ENCODE peak calls at places on chromosomes 4 and X, in seven cellular contexts. X is HFF-Myc, O is ovary, C is NB4, H is left ventricle myocardium inferior, P is coronary artery, N is GM12865. V is an unnamed sample.

GRCh38 chr4:123651127-123651526 is 254.5 kb downstream of the SPRY1 start:
- DNase-seq in C (no peak), P (no peak), N (no peak), H (no peak), X (no peak), O (no peak), V (no peak)

GRCh38 chrX:20067709-20068315 is 48.9 kb downstream of the MAP7D2 start:
- DNase-seq in X (peak), C (peak), N (peak), O (peak), P (peak), H (peak), V (no peak)

GRCh38 chr4:173189117-173189693 is 20.6 kb downstream of the GALNT7 start:
- DNase-seq in P (no peak), N (no peak), C (no peak), H (no peak), X (no peak), O (no peak), V (no peak)

GRCh38 chr4:186669159-186669720 is 54.4 kb downstream of the FAT1 start:
- DNase-seq in X (peak), P (no peak), O (no peak), N (no peak), H (no peak), C (peak), V (no peak)

GRCh38 chrX:119181491-119181890 is 53.9 kb upstream of the KIAA1210 start:
- DNase-seq in N (no peak), H (no peak), X (no peak), O (no peak), P (no peak), C (peak), V (no peak)

GRCh38 chrX:103413981-103414380 is 37.6 kb downstream of the BEX3 start:
- DNase-seq in X (no peak), C (no peak), H (no peak), N (no peak), P (no peak), O (no peak), V (no peak)

GRCh38 chrX:103066606-103067005 is 2.6 kb upstream of the BEX1 start:
- DNase-seq in X (no peak), C (no peak), O (no peak), P (no peak), H (no peak), N (no peak), V (no peak)

GRCh38 chr4:15913631-15913970 is 24.9 kb downstream of the FGFBP1 start:
- DNase-seq in O (no peak), C (no peak), N (no peak), X (peak), H (no peak), P (no peak), V (no peak)

GRCh38 chrX:67692246-67692645 is 148.4 kb downstream of the AR start:
- DNase-seq in X (peak), O (no peak), N (peak), C (no peak), H (no peak), P (no peak), V (no peak)

GRCh38 chrX:97045470-97045869 is 161.8 kb downstream of the RPA4 start:
- DNase-seq in O (no peak), N (no peak), P (no peak), H (no peak), X (no peak), C (no peak), V (no peak)

GRCh38 chrX:1754077-1754476 is 139.2 kb downstream of the ASMT start:
- DNase-seq in H (no peak), O (no peak), C (no peak), P (no peak), X (no peak), N (no peak), V (no peak)

GRCh38 chr4:142558851-142559250 is 287.2 kb downstream of the INPP4B start:
- DNase-seq in C (no peak), N (no peak), H (no peak), P (no peak), X (no peak), O (no peak), V (no peak)

GRCh38 chrX:23919706-23920320 is 12.0 kb downstream of the CXorf58 start:
- DNase-seq in N (no peak), O (no peak), X (no peak), P (no peak), C (no peak), H (no peak), V (no peak)

GRCh38 chr4:4364061-4364460 is 22.8 kb upstream of the NSG1 start:
- DNase-seq in C (no peak), O (no peak), N (no peak), H (no peak), X (no peak), P (no peak), V (no peak)

GRCh38 chr4:26020896-26021295 is 106.9 kb downstream of the SMIM20 start:
- DNase-seq in O (no peak), C (no peak), P (no peak), H (no peak), X (no peak), N (no peak), V (no peak)

GRCh38 chrX:154502098-154502497 is 11.7 kb upstream of the SLC10A3 start:
- DNase-seq in O (no peak), C (no peak), H (no peak), N (no peak), P (no peak), X (no peak), V (no peak)

GRCh38 chr4:2340272-2341061 is 78.0 kb downstream of the ZFYVE28 start:
- DNase-seq in C (no peak), N (no peak), X (no peak), O (no peak), P (no peak), H (no peak), V (no peak)

GRCh38 chr4:142406051-142406549 is 440.0 kb downstream of the INPP4B start:
- DNase-seq in P (no peak), X (no peak), H (no peak), N (peak), O (no peak), C (no peak), V (no peak)

GRCh38 chr4:28369504-28369903 is 1508.9 kb downstream of the STIM2 start:
- DNase-seq in P (no peak), N (no peak), C (no peak), H (no peak), O (no peak), X (no peak), V (no peak)

GRCh38 chrX:81206471-81206870 is 4.6 kb downstream of the SH3BGRL start:
- DNase-seq in X (no peak), H (no peak), C (peak), P (no peak), N (no peak), O (no peak), V (no peak)

GRCh38 chr4:76213415-76214268 is at the start of gene SCARB2:
- DNase-seq in P (peak), N (peak), O (peak), C (peak), H (peak), X (peak), V (no peak)

GRCh38 chr4:40628888-40629287 is 776 bp downstream of the RBM47 start:
- DNase-seq in H (no peak), C (no peak), X (no peak), O (no peak), N (peak), P (no peak), V (no peak)

DNA sequence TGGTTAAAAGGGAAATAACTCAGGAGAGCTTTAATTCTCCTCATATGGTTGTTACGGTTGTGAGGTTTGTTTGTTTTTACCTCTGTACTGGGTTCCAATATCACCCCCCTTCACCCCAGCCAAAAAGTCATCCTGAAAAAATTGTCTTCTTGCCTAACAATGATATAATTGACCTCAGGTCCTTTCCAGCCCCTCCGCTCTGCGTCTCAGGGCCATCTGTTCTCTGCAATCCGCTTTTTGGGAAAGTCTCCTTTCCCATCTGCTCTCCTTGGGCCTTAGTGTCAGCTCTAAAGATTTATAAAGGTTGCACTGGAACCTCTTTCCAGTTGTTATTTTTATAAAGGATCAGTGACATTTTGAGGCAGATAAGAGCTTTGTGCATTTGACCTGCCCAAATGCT is 33.9 kb downstream of the DLG3 start:
- DNase-seq in P (no peak), C (no peak), O (no peak), N (no peak), H (no peak), X (no peak), V (no peak)
- H3K4me3 ChIP-seq in P (no peak), C (no peak), O (no peak), N (no peak), H (no peak), X (no peak), V (no peak)

GRCh38 chr4:84582988-84583870 is at the start of gene CDS1:
- DNase-seq in P (no peak), N (peak), H (peak), C (peak), X (no peak), O (peak), V (peak)

GRCh38 chr4:84579410-84579791 is 3.5 kb upstream of the CDS1 start:
- DNase-seq in H (no peak), X (no peak), N (no peak), P (no peak), C (no peak), O (no peak), V (no peak)

GRCh38 chr4:84573738-84574720 is 8.9 kb upstream of the CDS1 start:
- DNase-seq in H (no peak), P (no peak), X (no peak), C (peak), N (no peak), O (no peak), V (no peak)

GRCh38 chr4:84582302-84582987 is 482 bp upstream of the CDS1 start:
- DNase-seq in H (peak), P (peak), O (peak), X (no peak), N (peak), C (peak), V (peak)

DNA sequence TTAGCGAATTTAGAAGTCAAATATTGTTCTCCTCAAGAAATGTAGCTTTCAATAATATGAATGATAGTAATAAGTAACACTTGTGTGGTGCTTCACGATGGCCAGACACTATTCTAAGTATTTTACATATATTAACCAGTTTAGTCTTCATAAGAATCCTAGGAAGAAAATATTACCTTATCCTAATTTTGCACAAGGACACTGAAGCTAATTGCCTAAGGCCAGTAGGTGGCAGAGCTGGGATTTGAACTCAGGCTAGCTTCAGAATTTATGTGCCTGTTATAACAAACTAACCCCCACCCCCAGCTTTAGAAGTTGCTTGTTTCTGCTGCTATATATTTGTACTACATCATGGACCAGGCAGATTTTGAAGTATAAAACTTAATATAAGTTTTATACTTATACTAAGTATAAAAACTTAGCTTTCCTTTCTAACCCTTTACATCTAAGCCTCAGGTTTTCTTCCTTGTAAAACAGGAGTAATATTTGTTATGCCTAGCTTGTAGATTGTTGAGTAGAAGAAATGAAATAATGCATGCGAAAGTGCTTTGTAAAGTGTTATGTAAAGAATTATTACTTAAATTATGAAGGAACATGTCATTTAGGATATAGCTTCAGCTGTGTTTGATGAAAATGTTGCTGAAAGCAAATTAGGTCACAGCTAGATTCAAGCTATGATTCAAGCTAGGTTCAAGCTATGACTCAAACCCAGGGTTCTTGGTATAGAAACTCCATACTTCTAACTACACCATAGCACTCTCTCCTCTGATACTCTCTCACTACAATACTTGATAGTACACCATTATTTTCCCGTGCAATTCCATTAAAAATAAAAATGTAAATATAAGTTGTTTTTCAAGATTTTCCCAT is 4.2 kb upstream of the CDS1 start:
- DNase-seq in O (no peak), N (peak), C (peak), X (peak), P (no peak), H (no peak), V (peak)
- TF ChIP-seq CTCF in O (no peak), N (peak), C (peak), X (peak), P (peak), H (peak), V (peak)

DNA sequence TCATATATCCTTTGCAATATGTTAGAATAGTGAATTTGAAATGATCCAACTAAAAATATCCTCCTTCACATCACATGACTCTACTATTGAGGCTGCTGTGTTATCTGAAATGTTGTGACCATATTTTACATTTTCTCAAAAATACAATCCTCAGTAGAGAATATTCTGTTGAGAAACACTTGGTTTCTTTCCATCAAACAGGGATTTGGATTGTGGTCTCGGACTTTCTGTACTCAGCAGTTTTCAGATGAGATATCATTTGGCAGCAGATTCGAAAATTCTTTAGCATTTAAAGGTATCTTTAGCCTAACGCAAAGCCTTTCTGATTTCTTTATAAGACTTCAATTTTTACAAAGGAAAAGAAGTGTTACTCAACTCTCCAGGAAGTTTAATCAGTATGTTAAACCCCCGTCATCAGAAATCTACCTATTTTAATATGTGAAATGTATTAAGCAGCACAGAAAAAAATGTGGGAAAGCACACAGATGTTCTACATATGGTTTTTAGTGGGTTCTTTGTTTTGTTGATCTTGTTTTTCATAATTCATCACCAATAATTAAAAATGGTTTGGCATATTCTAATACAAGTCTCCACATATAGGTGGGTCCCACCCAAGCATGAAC is 55.4 kb upstream of the ANXA3 start:
- DNase-seq in H (no peak), P (no peak), C (no peak), O (no peak), X (no peak), N (no peak), V (no peak)
- H3K4me3 ChIP-seq in H (no peak), P (no peak), C (no peak), O (no peak), X (no peak), N (no peak), V (no peak)

DNA sequence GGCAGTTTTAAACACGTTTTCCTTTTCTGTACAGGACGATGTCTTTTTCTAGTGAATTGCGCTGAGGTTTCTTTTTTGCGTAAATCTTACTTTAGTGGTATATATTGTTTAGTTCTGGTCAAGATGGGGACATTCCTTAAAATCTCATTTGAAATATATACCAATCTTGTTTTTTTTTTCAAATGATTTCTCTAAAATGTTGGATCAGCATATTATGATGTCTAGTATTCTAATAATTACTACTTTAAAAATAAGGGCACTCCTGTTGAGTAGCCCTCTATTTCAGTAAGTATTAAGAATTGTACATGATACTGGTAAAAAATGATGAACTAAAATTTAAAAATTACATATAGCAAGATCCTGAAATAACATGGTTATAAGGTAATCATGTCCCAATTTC is 224.1 kb upstream of the ARHGAP24 start:
- DNase-seq in C (no peak), N (no peak), H (no peak), O (no peak), X (no peak), P (no peak), V (no peak)
- TF ChIP-seq CTCF in C (no peak), N (no peak), H (no peak), O (no peak), X (no peak), P (no peak), V (no peak)

DNA sequence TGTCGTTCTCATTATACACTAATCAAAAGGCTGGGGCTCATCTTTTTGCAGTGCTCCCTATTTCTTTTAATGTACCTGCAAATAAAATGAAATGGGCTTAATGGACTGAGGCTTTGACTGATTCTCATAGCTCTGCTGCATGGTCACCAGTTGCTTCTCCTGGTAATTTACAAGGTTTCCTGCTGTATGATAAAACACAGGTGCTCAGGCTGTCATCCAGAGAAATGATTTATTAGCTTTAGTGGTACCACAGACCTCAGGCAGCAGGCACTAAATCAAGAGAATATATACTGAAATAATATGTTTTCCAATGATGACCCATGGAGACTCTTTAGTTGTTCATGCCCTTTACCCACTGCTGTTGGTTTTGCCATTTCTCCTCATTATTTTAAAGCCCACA is 137.7 kb downstream of the C4orf33 start:
- DNase-seq in X (no peak), H (no peak), O (no peak), C (no peak), N (no peak), P (no peak), V (no peak)
- H3K4me3 ChIP-seq in X (no peak), H (no peak), O (no peak), C (no peak), N (no peak), P (no peak), V (no peak)

GRCh38 chr4:54685810-54686209 is 28.1 kb downstream of the KIT start:
- DNase-seq in O (no peak), N (no peak), X (no peak), P (no peak), H (no peak), C (no peak), V (no peak)

GRCh38 chr4:54677853-54678650 is 20.3 kb downstream of the KIT start:
- DNase-seq in H (no peak), C (no peak), N (no peak), O (no peak), P (no peak), X (no peak), V (no peak)

GRCh38 chr4:54678826-54679225 is 21.1 kb downstream of the KIT start:
- DNase-seq in N (no peak), O (no peak), X (no peak), C (no peak), H (no peak), P (no peak), V (no peak)

GRCh38 chr4:54687887-54688841 is 30.4 kb downstream of the KIT start:
- DNase-seq in O (no peak), P (no peak), C (peak), N (peak), H (no peak), X (no peak), V (no peak)

DNA sequence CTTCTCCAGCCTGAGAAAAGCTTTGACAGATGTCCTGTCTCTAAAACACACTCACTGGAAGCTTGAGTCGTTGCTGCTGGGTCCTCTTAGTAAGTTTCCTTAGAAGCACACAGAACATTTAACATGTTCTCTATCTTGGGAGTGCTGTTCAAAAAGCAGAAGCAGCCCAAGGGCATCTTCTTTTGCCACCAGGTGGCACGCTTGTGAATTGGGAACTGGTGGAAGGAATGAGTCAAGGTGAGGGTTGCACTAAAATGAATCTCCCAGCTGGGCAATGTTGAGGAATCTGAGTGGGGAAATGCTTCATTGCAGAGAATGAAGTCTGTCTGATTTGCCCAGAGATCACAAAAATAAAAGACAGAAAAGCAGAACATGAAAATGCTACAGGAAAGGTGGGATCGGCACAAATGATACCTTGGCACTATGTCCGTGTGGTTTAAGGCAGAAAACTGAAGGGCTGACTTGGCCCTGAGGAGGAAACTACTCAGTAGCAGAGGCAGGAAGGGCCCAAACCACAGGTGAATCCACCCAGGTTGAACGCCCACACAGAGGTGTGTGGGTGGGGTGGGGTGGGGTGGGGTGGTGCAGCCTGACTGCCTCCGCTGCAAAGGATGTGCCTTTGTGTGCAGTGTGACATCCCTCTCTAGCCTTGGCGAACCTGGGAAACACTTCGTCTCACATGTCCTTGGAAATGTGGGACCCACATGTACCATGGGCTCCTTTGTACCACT is 26.0 kb downstream of the KIT start:
- DNase-seq in H (no peak), C (peak), X (no peak), O (no peak), N (peak), P (no peak), V (no peak)
- TF ChIP-seq CTCF in H (peak), C (peak), X (peak), O (no peak), N (peak), P (no peak), V (peak)

GRCh38 chr4:10113362-10114047 is 3.1 kb downstream of the WDR1 start:
- DNase-seq in N (no peak), H (no peak), X (no peak), P (no peak), C (no peak), O (no peak), V (no peak)

GRCh38 chr4:10112658-10113284 is 3.8 kb downstream of the WDR1 start:
- DNase-seq in H (no peak), X (no peak), O (no peak), N (no peak), P (no peak), C (no peak), V (no peak)

GRCh38 chr4:10108818-10109783 is 7.5 kb downstream of the WDR1 start:
- DNase-seq in H (no peak), X (no peak), N (no peak), O (no peak), P (no peak), C (no peak), V (no peak)

GRCh38 chr4:10109995-10110670 is 6.5 kb downstream of the WDR1 start:
- DNase-seq in C (no peak), O (no peak), N (no peak), P (no peak), H (no peak), X (no peak), V (no peak)

GRCh38 chr4:10111067-10111801 is 5.4 kb downstream of the WDR1 start:
- DNase-seq in O (no peak), N (no peak), C (no peak), X (no peak), P (no peak), H (no peak), V (no peak)
- H3K4me3 ChIP-seq in O (no peak), N (no peak), C (no peak), X (no peak), P (peak), H (no peak), V (no peak)

V was measured in LNCaP clone FGC.